ENCODE peak calls at places on chromosomes 6 and 20, in seven cellular contexts. C is fibroblast of lung, T is heart left ventricle, F is heart right ventricle, Z is SJSA1, O is lower lobe of right lung, X is neural progenitor cell. Y is an unnamed sample. For H3K9me3, the result is how much of the 10 kb centered on the place peaks cover.

GRCh38 chr6:170561550-170561949 is 7.4 kb downstream of the TBP start:
- DNase-seq in C (no peak), T (no peak), F (no peak), Z (no peak), O (no peak), X (no peak), Y (no peak)

GRCh38 chr20:33732166-33732970 is 572 bp downstream of the ZNF341 start:
- DNase-seq in C (peak), T (peak), F (peak), Z (peak), O (peak), X (no peak), Y (no peak)

GRCh38 chr6:23419046-23419445 is 707.0 kb upstream of the NRSN1 start:
- DNase-seq in C (no peak), T (no peak), F (no peak), Z (no peak), O (no peak), X (no peak), Y (no peak)

GRCh38 chr20:4490595-4491280 is 231.0 kb upstream of the PRND start:
- DNase-seq in C (peak), T (no peak), F (no peak), Z (no peak), O (no peak), X (no peak), Y (peak)

GRCh38 chr6:81750201-81750600 is 2.3 kb downstream of the TENT5A start:
- DNase-seq in C (no peak), T (no peak), F (no peak), Z (no peak), O (no peak), X (no peak), Y (no peak)

GRCh38 chr20:9112541-9113515 is 43.9 kb downstream of the PLCB4 start:
- DNase-seq in C (peak), T (peak), F (no peak), Z (peak), O (no peak), X (no peak), Y (peak)

GRCh38 chr20:42204261-42204660 is 586.1 kb upstream of the CHD6 start:
- DNase-seq in C (no peak), T (no peak), F (no peak), Z (no peak), O (no peak), X (peak), Y (no peak)

GRCh38 chr6:144390886-144391285 is 105.8 kb downstream of the UTRN start:
- DNase-seq in C (no peak), T (no peak), F (no peak), Z (no peak), O (no peak), X (no peak), Y (no peak)

GRCh38 chr6:2875840-2876207 is 27.3 kb downstream of the SERPINB9 start:
- DNase-seq in C (no peak), T (peak), F (peak), Z (no peak), O (peak), X (peak), Y (peak)

GRCh38 chr6:150204705-150205472 is 62.0 kb downstream of the PPP1R14C start:
- DNase-seq in C (no peak), T (peak), F (peak), Z (no peak), O (no peak), X (no peak), Y (peak)

GRCh38 chr6:137402143-137402542 is 92.1 kb downstream of the OLIG3 start:
- DNase-seq in C (no peak), T (no peak), F (no peak), Z (no peak), O (no peak), X (no peak), Y (no peak)

GRCh38 chr6:132797975-132798819 is at the start of gene SLC18B1:
- DNase-seq in C (peak), T (peak), F (peak), Z (peak), O (peak), X (peak), Y (peak)

GRCh38 chr6:1082040-1082935 is 229.6 kb upstream of the FOXQ1 start:
- DNase-seq in C (peak), T (no peak), F (no peak), Z (no peak), O (no peak), X (no peak), Y (no peak)

GRCh38 chr6:44045672-44046015 is 81.6 kb downstream of the MRPL14 start:
- DNase-seq in C (no peak), T (peak), F (peak), Z (no peak), O (peak), X (no peak), Y (peak)

GRCh38 chr6:52603000-52603795 is 26.3 kb upstream of the TRAM2 start:
- DNase-seq in C (peak), T (no peak), F (no peak), Z (peak), O (no peak), X (no peak), Y (no peak)

GRCh38 chr6:98686008-98686601 is 148.3 kb upstream of the POU3F2 start:
- DNase-seq in C (no peak), T (no peak), F (no peak), Z (no peak), O (no peak), X (no peak), Y (no peak)

GRCh38 chr20:33387177-33387576 is 14.1 kb downstream of the CDK5RAP1 start:
- DNase-seq in C (no peak), T (peak), F (peak), Z (no peak), O (no peak), X (no peak), Y (peak)

GRCh38 chr6:79913369-79913768 is 34.0 kb downstream of the ELOVL4 start:
- DNase-seq in C (no peak), T (no peak), F (no peak), Z (no peak), O (no peak), X (no peak), Y (no peak)

GRCh38 chr20:58010666-58011065 is 217.8 kb downstream of the ANKRD60 start:
- DNase-seq in C (no peak), T (no peak), F (no peak), Z (no peak), O (no peak), X (no peak), Y (no peak)

GRCh38 chr6:11830105-11830504 is 51.5 kb upstream of the ADTRP start:
- DNase-seq in C (no peak), T (no peak), F (no peak), Z (no peak), O (no peak), X (no peak), Y (no peak)

GRCh38 chr6:159056003-159056402 is 11.2 kb upstream of the TAGAP start:
- DNase-seq in C (no peak), T (no peak), F (no peak), Z (no peak), O (no peak), X (no peak), Y (no peak)

GRCh38 chr6:15425947-15426346 is 180.1 kb downstream of the JARID2 start:
- DNase-seq in C (no peak), T (no peak), F (no peak), Z (no peak), O (peak), X (no peak), Y (no peak)

GRCh38 chr6:155493694-155494143 is 38.1 kb upstream of the NOX3 start:
- DNase-seq in C (peak), T (peak), F (no peak), Z (peak), O (no peak), X (no peak), Y (no peak)

GRCh38 chr6:139588076-139588639 is 213.7 kb upstream of the CITED2 start:
- DNase-seq in C (peak), T (no peak), F (no peak), Z (no peak), O (no peak), X (peak), Y (no peak)

GRCh38 chr20:57482148-57482547 is 42.8 kb downstream of the CTCFL start:
- DNase-seq in C (no peak), T (no peak), F (no peak), Z (no peak), O (no peak), X (no peak), Y (peak)

GRCh38 chr20:48102821-48103635 is 317.7 kb upstream of the SULF2 start:
- DNase-seq in C (no peak), T (no peak), F (no peak), Z (no peak), O (no peak), X (no peak), Y (no peak)

GRCh38 chr6:1384549-1385128 is 4.7 kb upstream of the FOXF2 start:
- DNase-seq in C (peak), T (no peak), F (no peak), Z (peak), O (no peak), X (peak), Y (peak)

GRCh38 chr6:130420911-130421310 is 55.1 kb downstream of the TMEM200A start:
- DNase-seq in C (no peak), T (no peak), F (no peak), Z (no peak), O (no peak), X (no peak), Y (no peak)

GRCh38 chr6:77457720-77458349 is 5.5 kb downstream of the HTR1B start:
- DNase-seq in C (peak), T (peak), F (peak), Z (peak), O (peak), X (peak), Y (peak)

DNA sequence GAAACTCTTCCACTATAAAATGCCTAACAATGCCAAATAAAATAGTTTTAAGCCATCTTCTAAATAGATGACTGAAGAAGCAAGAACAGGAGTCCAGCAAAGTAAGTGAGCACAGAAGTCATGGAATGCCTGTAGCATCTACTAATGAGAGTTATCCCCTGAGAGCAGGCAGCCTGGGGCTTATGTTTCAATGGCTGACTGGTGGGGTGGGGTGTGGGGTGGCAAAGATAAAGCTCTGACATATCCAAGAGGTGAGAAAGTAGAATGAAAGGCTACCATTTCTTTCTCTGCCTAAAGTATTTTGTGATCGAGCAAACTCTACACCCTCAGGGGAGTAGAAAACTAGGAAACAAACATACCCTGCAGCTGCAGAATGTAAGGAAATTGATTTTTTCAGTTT is 348.8 kb downstream of the TFAP2B start:
- DNase-seq in C (no peak), T (no peak), F (no peak), Z (no peak), O (no peak), X (peak), Y (no peak)
- H3K9me3 ChIP-seq in C (under half), T (under half), F (under half), Z (under half), O (under half), X (under half), Y (under half)

GRCh38 chr20:35700625-35701148 is 1.5 kb downstream of the ROMO1 start:
- DNase-seq in C (no peak), T (no peak), F (no peak), Z (no peak), O (no peak), X (no peak), Y (peak)
- H3K4me3 ChIP-seq in C (no peak), T (no peak), F (peak), Z (no peak), O (no peak), X (peak), Y (peak)

DNA sequence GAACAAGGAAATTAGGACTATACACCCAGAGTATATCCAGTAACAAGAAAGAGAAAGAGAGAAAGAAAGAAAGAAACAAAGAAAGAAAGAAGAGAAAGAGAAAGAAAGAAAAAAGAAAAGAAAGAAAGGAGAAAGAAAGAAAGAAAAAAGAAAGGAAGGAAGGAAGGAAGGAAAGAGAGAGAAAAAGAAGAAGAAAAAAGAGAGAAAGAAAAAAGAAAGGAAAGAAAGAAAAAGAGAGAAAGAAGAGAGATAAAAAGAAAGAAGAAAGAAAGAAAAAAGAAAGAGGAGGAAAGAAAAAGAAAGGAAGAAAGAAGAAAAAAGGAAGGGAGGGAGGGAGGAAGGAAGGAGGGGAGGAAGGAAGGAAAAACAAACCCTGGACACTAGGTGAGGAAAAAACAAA is 981.8 kb downstream of the TBC1D32 start:
- DNase-seq in C (no peak), T (no peak), F (no peak), Z (no peak), O (no peak), X (no peak), Y (no peak)
- H3K9me3 ChIP-seq in C (under half), T (under half), F (under half), Z (under half), O (under half), X (under half), Y (under half)

DNA sequence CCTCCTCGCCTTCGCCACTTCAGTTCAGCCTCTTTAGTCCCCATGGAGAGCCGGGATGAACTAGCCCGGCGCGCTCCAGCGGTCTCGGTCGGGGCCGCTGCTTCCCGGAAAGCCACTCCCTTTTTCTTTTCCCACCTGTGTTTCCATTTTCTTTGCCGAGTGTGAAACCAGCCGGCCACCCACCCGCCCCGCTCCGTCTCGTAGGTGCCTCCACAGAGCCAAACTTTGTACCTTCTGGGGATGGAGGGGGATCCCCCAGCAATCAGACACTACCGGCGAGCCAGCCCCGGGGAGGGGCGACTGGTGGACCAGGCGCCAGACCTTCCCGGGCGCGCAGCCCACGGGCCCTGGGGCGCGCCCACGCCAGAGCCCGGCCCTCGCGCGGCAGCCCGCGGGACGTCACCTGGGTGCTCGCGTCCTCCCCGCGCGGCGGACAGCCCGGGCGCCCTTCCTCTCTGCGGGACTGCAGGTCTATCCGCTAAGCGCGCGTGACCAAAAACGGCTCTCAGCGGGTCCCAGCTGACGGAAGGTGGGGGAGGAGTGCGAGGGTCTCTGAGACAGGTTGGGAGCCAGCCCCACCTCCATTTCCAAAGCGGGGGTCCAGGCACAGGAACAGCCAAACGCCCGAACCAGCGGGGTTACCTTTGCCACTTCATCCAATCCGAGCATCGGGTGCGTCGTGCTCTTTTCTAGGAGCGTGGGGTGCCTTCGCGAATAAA is at the start of gene MCHR2:
- DNase-seq in C (no peak), T (no peak), F (no peak), Z (no peak), O (no peak), X (peak), Y (peak)
- H3K4me3 ChIP-seq in C (no peak), T (no peak), F (peak), Z (no peak), O (peak), X (peak), Y (peak)

GRCh38 chr6:169160855-169161560 is 92.6 kb downstream of the THBS2 start:
- DNase-seq in C (no peak), T (no peak), F (no peak), Z (no peak), O (no peak), X (no peak), Y (peak)
- H3K9me3 ChIP-seq in C (under half), T (under half), F (under half), Z (under half), O (under half), X (under half), Y (under half)

DNA sequence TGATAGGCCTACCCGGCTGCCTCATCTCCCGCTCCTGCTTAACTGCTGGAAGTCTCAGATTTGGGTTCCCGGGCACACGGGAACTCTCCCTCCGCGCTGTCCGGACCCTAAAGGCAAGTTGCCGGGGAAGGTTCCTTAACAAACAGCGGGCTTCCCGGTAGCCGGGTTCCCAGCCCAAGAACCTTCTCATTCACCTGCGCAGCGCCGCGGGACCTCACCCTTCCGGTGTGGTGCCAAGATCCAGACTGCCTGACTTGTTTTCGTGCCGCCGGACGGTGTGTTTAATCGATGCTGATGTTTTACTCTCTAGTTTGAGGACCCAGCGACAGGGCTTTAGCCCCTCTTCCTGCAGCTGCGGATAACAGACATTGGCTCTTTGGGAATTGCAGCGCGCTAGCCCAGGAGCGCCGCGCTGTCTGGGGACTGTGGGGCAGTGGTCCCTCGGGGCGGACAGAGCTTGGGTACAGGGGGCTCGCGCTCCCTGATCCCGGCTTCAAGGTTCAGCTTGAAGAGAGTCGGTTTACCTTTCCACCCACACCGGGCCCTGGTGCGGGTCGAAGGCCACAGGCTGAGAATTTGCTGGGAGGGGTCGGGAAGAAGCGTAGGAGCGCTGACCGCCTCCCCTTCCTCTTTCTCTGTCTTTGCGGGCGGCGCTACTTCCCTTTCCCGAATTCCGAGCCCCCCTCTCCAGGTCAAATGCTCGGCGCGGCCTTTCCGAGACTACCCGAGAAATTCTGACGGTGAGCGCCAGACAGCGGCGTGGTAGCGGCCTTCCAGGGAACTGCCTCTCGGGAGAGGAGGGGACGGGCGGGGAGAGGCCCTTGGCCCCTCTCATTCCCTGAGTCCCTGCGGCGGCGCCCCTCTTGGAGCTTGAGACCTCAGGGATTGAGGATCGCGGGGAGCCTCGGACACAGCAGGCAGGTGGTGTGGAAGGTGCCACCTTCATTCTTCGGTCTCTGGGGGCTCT is 17.2 kb downstream of the ABT1 start:
- DNase-seq in C (no peak), T (no peak), F (no peak), Z (no peak), O (peak), X (peak), Y (peak)
- H3K4me3 ChIP-seq in C (no peak), T (peak), F (peak), Z (no peak), O (peak), X (peak), Y (no peak)